ENCODE peak calls at places on chromosomes 6 and 20, in six cellular contexts. J, E, K, T, Z and P are unnamed samples.

GRCh38 chr6:69704916-69705315 is 91.9 kb downstream of the LMBRD1 start:
- DNase-seq in J (no peak), E (no peak), K (no peak), T (no peak), Z (no peak), P (no peak)

GRCh38 chr20:59150821-59151251 is 12.8 kb upstream of the ZNF831 start:
- DNase-seq in J (no peak), E (no peak), K (no peak), T (peak), Z (no peak), P (no peak)

GRCh38 chr6:36692861-36693702 is 4.5 kb upstream of the RAB44 start:
- DNase-seq in J (no peak), E (no peak), K (no peak), T (no peak), Z (peak), P (no peak)

GRCh38 chr6:111781055-111781708 is 92.1 kb downstream of the FYN start:
- DNase-seq in J (no peak), E (no peak), K (no peak), T (no peak), Z (no peak), P (no peak)

GRCh38 chr6:36284359-36284758 is 14.5 kb downstream of the PNPLA1 start:
- DNase-seq in J (no peak), E (no peak), K (no peak), T (no peak), Z (no peak), P (no peak)

GRCh38 chr6:105087571-105088211 is 92.1 kb downstream of the POPDC3 start:
- DNase-seq in J (no peak), E (no peak), K (peak), T (peak), Z (no peak), P (peak)

GRCh38 chr6:16821834-16822264 is 60.6 kb upstream of the ATXN1 start:
- DNase-seq in J (no peak), E (no peak), K (no peak), T (no peak), Z (no peak), P (peak)

GRCh38 chr20:35947489-35947888 is 6.8 kb downstream of the SCAND1 start:
- DNase-seq in J (no peak), E (no peak), K (no peak), T (peak), Z (no peak), P (peak)

GRCh38 chr20:57697540-57697939 is 12.3 kb downstream of the PMEPA1 start:
- DNase-seq in J (no peak), E (no peak), K (no peak), T (no peak), Z (no peak), P (no peak)

GRCh38 chr20:17042122-17042521 is 184.7 kb upstream of the PCSK2 start:
- DNase-seq in J (no peak), E (no peak), K (no peak), T (no peak), Z (no peak), P (no peak)

GRCh38 chr20:11159728-11160127 is 485.9 kb upstream of the JAG1 start:
- DNase-seq in J (no peak), E (no peak), K (peak), T (no peak), Z (no peak), P (no peak)

GRCh38 chr20:63264519-63264918 is 8.1 kb upstream of the ARFGAP1 start:
- DNase-seq in J (no peak), E (no peak), K (no peak), T (no peak), Z (no peak), P (no peak)

GRCh38 chr6:165671222-165671715 is 8.2 kb upstream of the PDE10A start:
- DNase-seq in J (no peak), E (no peak), K (no peak), T (no peak), Z (no peak), P (no peak)

GRCh38 chr20:2276015-2276414 is 19.8 kb upstream of the TGM3 start:
- DNase-seq in J (no peak), E (no peak), K (no peak), T (no peak), Z (no peak), P (no peak)

GRCh38 chr20:5835234-5835845 is 85.1 kb downstream of the SHLD1 start:
- DNase-seq in J (peak), E (no peak), K (no peak), T (peak), Z (no peak), P (peak)

GRCh38 chr6:51753635-51754034 is 333.8 kb downstream of the PKHD1 start:
- DNase-seq in J (no peak), E (no peak), K (no peak), T (peak), Z (peak), P (peak)

GRCh38 chr6:150830409-150831165 is 34.9 kb upstream of the MTHFD1L start:
- DNase-seq in J (no peak), E (no peak), K (no peak), T (no peak), Z (no peak), P (no peak)

GRCh38 chr6:81769834-81770233 is 17.4 kb upstream of the TENT5A start:
- DNase-seq in J (no peak), E (no peak), K (no peak), T (no peak), Z (no peak), P (no peak)

GRCh38 chr6:90701146-90701781 is 114.4 kb upstream of the MAP3K7 start:
- DNase-seq in J (no peak), E (no peak), K (no peak), T (no peak), Z (no peak), P (no peak)

GRCh38 chr6:131949909-131950766 is 1.0 kb downstream of the CCN2 start:
- DNase-seq in J (peak), E (peak), K (peak), T (peak), Z (peak), P (peak)

GRCh38 chr6:119587537-119587936 is 238.0 kb upstream of the MAN1A1 start:
- DNase-seq in J (no peak), E (no peak), K (no peak), T (no peak), Z (no peak), P (no peak)